ENCODE peak calls at places on chromosomes 13 and 19, in seven cellular contexts. One of them, this sample, is unnamed.

GRCh38 chr13:50403311-50403710 is 388.1 kb downstream of the KCNRG start:
- DNase-seq in stimulated activated CD4-positive, alpha-beta T cell treated with anti-CD3 and anti-CD28 coated beads, Interleukin-2, amount 100 ng/mL, for 48 hours: no peak
- DNase-seq in spleen: no peak
- DNase-seq in AML-193: no peak
- DNase-seq in cardiac muscle cell: no peak
- DNase-seq in tibial artery: no peak
- DNase-seq in lower leg skin: no peak
- DNase-seq in this sample: no peak

GRCh38 chr13:28658796-28659610 is at the start of gene POMP:
- DNase-seq in stimulated activated CD4-positive, alpha-beta T cell treated with anti-CD3 and anti-CD28 coated beads, Interleukin-2, amount 100 ng/mL, for 48 hours: peak; percentile 88
- DNase-seq in spleen: peak; percentile 99
- DNase-seq in AML-193: peak; percentile 73
- DNase-seq in cardiac muscle cell: peak; percentile 98
- DNase-seq in tibial artery: peak; percentile 96
- DNase-seq in lower leg skin: peak; percentile 88
- DNase-seq in this sample: peak; percentile 90

GRCh38 chr13:21933001-21933400 is 262.1 kb downstream of the FGF9 start:
- DNase-seq in stimulated activated CD4-positive, alpha-beta T cell treated with anti-CD3 and anti-CD28 coated beads, Interleukin-2, amount 100 ng/mL, for 48 hours: no peak
- DNase-seq in spleen: no peak
- DNase-seq in AML-193: no peak
- DNase-seq in cardiac muscle cell: no peak
- DNase-seq in tibial artery: no peak
- DNase-seq in lower leg skin: no peak
- DNase-seq in this sample: no peak

GRCh38 chr13:50676602-50677001 is 166.9 kb downstream of the DLEU7 start:
- DNase-seq in stimulated activated CD4-positive, alpha-beta T cell treated with anti-CD3 and anti-CD28 coated beads, Interleukin-2, amount 100 ng/mL, for 48 hours: no peak
- DNase-seq in spleen: no peak
- DNase-seq in AML-193: no peak
- DNase-seq in cardiac muscle cell: peak; percentile 54
- DNase-seq in tibial artery: no peak
- DNase-seq in lower leg skin: no peak
- DNase-seq in this sample: no peak

GRCh38 chr19:55641376-55642152 is 762 bp downstream of the ZNF580 start:
- DNase-seq in stimulated activated CD4-positive, alpha-beta T cell treated with anti-CD3 and anti-CD28 coated beads, Interleukin-2, amount 100 ng/mL, for 48 hours: no peak
- DNase-seq in spleen: no peak
- DNase-seq in AML-193: no peak
- DNase-seq in cardiac muscle cell: peak; percentile 19
- DNase-seq in tibial artery: no peak
- DNase-seq in lower leg skin: no peak
- DNase-seq in this sample: peak; percentile 51

GRCh38 chr13:80513196-80513595 is 172.3 kb upstream of the SPRY2 start:
- DNase-seq in stimulated activated CD4-positive, alpha-beta T cell treated with anti-CD3 and anti-CD28 coated beads, Interleukin-2, amount 100 ng/mL, for 48 hours: no peak
- DNase-seq in spleen: no peak
- DNase-seq in AML-193: no peak
- DNase-seq in cardiac muscle cell: no peak
- DNase-seq in tibial artery: no peak
- DNase-seq in lower leg skin: no peak
- DNase-seq in this sample: no peak

GRCh38 chr13:20182231-20182846 is 10.4 kb downstream of the GJB2 start:
- DNase-seq in stimulated activated CD4-positive, alpha-beta T cell treated with anti-CD3 and anti-CD28 coated beads, Interleukin-2, amount 100 ng/mL, for 48 hours: no peak
- DNase-seq in spleen: no peak
- DNase-seq in AML-193: peak; percentile 76
- DNase-seq in cardiac muscle cell: peak; percentile 87
- DNase-seq in tibial artery: no peak
- DNase-seq in lower leg skin: no peak
- DNase-seq in this sample: peak; percentile 64

GRCh38 chr13:99916366-99917103 is 55.0 kb downstream of the ZIC5 start:
- DNase-seq in stimulated activated CD4-positive, alpha-beta T cell treated with anti-CD3 and anti-CD28 coated beads, Interleukin-2, amount 100 ng/mL, for 48 hours: no peak
- DNase-seq in spleen: no peak
- DNase-seq in AML-193: peak; percentile 90
- DNase-seq in cardiac muscle cell: peak; percentile 79
- DNase-seq in tibial artery: no peak
- DNase-seq in lower leg skin: no peak
- DNase-seq in this sample: peak; percentile 65

GRCh38 chr19:19747357-19748220 is 14.7 kb upstream of the ZNF14 start:
- DNase-seq in stimulated activated CD4-positive, alpha-beta T cell treated with anti-CD3 and anti-CD28 coated beads, Interleukin-2, amount 100 ng/mL, for 48 hours: no peak
- DNase-seq in spleen: peak; percentile 54
- DNase-seq in AML-193: no peak
- DNase-seq in cardiac muscle cell: no peak
- DNase-seq in tibial artery: no peak
- DNase-seq in lower leg skin: no peak
- DNase-seq in this sample: no peak

GRCh38 chr13:97564929-97565328 is 131.0 kb downstream of the RAP2A start:
- DNase-seq in stimulated activated CD4-positive, alpha-beta T cell treated with anti-CD3 and anti-CD28 coated beads, Interleukin-2, amount 100 ng/mL, for 48 hours: no peak
- DNase-seq in spleen: no peak
- DNase-seq in AML-193: no peak
- DNase-seq in cardiac muscle cell: no peak
- DNase-seq in tibial artery: no peak
- DNase-seq in lower leg skin: no peak
- DNase-seq in this sample: no peak